ENCODE peak calls at places on chromosome 3, in ten cellular contexts. P, S, N, M, I, Y, Z, O, X and G are unnamed samples.

GRCh38 chr3:113514265-113514769 is 639 bp downstream of the SPICE1 start:
- DNase-seq in P (no peak), S (no peak), N (no peak), M (peak), I (peak), Y (no peak), Z (no peak), O (no peak), X (no peak), G (no peak)

GRCh38 chr3:67090472-67090871 is 92.4 kb downstream of the KBTBD8 start:
- DNase-seq in P (no peak), S (peak), N (no peak), M (peak), I (peak), Y (no peak), Z (no peak), O (no peak), X (no peak), G (peak)

GRCh38 chr3:4474683-4475490 is 7.8 kb upstream of the SUMF1 start:
- DNase-seq in P (no peak), S (no peak), N (no peak), M (peak), I (peak), Y (no peak), Z (no peak), O (peak), X (no peak), G (peak)

GRCh38 chr3:172655388-172655787 is 55.5 kb downstream of the NCEH1 start:
- DNase-seq in P (no peak), S (no peak), N (no peak), M (no peak), I (no peak), Y (no peak), Z (no peak), O (no peak), X (no peak), G (no peak)

GRCh38 chr3:10284496-10284895 is 8.3 kb downstream of the GHRL start:
- DNase-seq in P (peak), S (no peak), N (no peak), M (no peak), I (no peak), Y (no peak), Z (no peak), O (no peak), X (no peak), G (no peak)

GRCh38 chr3:102748646-102749045 is 313.8 kb downstream of the ZPLD1 start:
- DNase-seq in P (no peak), S (no peak), N (no peak), M (no peak), I (no peak), Y (no peak), Z (no peak), O (no peak), X (no peak), G (no peak)

GRCh38 chr3:81851166-81851565 is 89.7 kb upstream of the GBE1 start:
- DNase-seq in P (no peak), S (no peak), N (no peak), M (peak), I (peak), Y (no peak), Z (no peak), O (no peak), X (no peak), G (no peak)

GRCh38 chr3:153670577-153670976 is 450.6 kb upstream of the ARHGEF26 start:
- DNase-seq in P (no peak), S (no peak), N (no peak), M (no peak), I (no peak), Y (no peak), Z (no peak), O (no peak), X (no peak), G (no peak)

GRCh38 chr3:97515076-97515475 is 249.5 kb upstream of the ARL6 start:
- DNase-seq in P (no peak), S (no peak), N (no peak), M (no peak), I (no peak), Y (no peak), Z (no peak), O (no peak), X (no peak), G (no peak)

GRCh38 chr3:47512416-47513124 is 942 bp downstream of the ELP6 start:
- DNase-seq in P (peak), S (no peak), N (no peak), M (peak), I (peak), Y (peak), Z (peak), O (no peak), X (no peak), G (peak)